ENCODE peak calls at places on chromosome 9, in six cellular contexts. M is T-helper 1 cell; Y is C1 segment of cervical spinal cord; X is hepatic stellate cell; E is neural progenitor cell; S is activated naive CD4-positive, alpha-beta T cell treated with anti-CD3 and anti-CD28 coated beads for 36 hours. J is an unnamed sample.

GRCh38 chr9:98913044-98913443 is 30.7 kb upstream of the COL15A1 start:
- DNase-seq in S (no peak), Y (no peak), M (no peak), X (no peak), E (no peak), J (no peak)

GRCh38 chr9:129544766-129545165 is 76.1 kb downstream of the C9orf50 start:
- DNase-seq in E (no peak), S (no peak), X (peak; percentile 72), M (no peak), Y (no peak), J (no peak)

GRCh38 chr9:93119953-93120845 is 13.9 kb downstream of the NINJ1 start:
- DNase-seq in E (no peak), M (peak; percentile 5), X (peak; percentile 96), S (peak; percentile 72), Y (no peak), J (peak; percentile 74)

GRCh38 chr9:120909904-120910303 is 16.7 kb downstream of the TRAF1 start:
- DNase-seq in E (no peak), M (peak; percentile 33), X (no peak), Y (no peak), S (peak; percentile 89), J (no peak)

GRCh38 chr9:110104201-110104845 is 103.6 kb downstream of the C9orf152 start:
- DNase-seq in X (no peak), M (no peak), Y (no peak), E (no peak), S (no peak), J (no peak)

GRCh38 chr9:37944671-37945481 is 40.9 kb upstream of the SLC25A51 start:
- DNase-seq in M (no peak), X (no peak), S (no peak), E (peak; percentile 63), Y (no peak), J (no peak)

GRCh38 chr9:73565833-73566465 is 414.3 kb downstream of the ANXA1 start:
- DNase-seq in M (no peak), E (peak; percentile 59), S (peak; percentile 5), X (no peak), Y (no peak), J (peak; percentile 13)

GRCh38 chr9:22158983-22159382 is 149.9 kb upstream of the CDKN2B start:
- DNase-seq in X (no peak), E (no peak), S (no peak), M (no peak), Y (no peak), J (no peak)

GRCh38 chr9:94441796-94442195 is 113.1 kb upstream of the PCAT7 start:
- DNase-seq in E (no peak), S (no peak), M (no peak), X (no peak), Y (no peak), J (no peak)

GRCh38 chr9:117104972-117105495 is 309.8 kb downstream of the ASTN2 start:
- DNase-seq in S (no peak), E (no peak), M (no peak), Y (no peak), X (no peak), J (no peak)

GRCh38 chr9:122498883-122499288 is 11.7 kb upstream of the OR1J2 start:
- DNase-seq in Y (no peak), X (peak; percentile 24), E (peak; percentile 24), S (peak; percentile 38), M (no peak), J (no peak)

GRCh38 chr9:93138171-93138764 is 4.2 kb upstream of the NINJ1 start:
- DNase-seq in M (no peak), Y (no peak), X (no peak), E (no peak), S (no peak), J (no peak)

GRCh38 chr9:68501159-68501506 is 39.5 kb downstream of the TMEM252 start:
- DNase-seq in X (no peak), S (no peak), Y (no peak), E (no peak), M (no peak), J (no peak)

J was measured in hypothalamus.